ENCODE peak calls at places on chromosomes 13 and 19, in four cellular contexts. G is bronchial epithelial cell, F is pancreas, T is aorta. P is an unnamed sample.

GRCh38 chr19:31656507-31656906 is 307.3 kb upstream of the TSHZ3 start:
- DNase-seq in T (no peak), G (no peak), F (no peak), P (no peak)

GRCh38 chr13:74191036-74191809 is 57.0 kb upstream of the KLF12 start:
- DNase-seq in T (no peak), G (peak; percentile 14), F (no peak), P (no peak)

GRCh38 chr13:70235565-70235964 is 127.3 kb upstream of the KLHL1 start:
- DNase-seq in G (no peak), F (no peak), T (no peak), P (no peak)

GRCh38 chr13:99432637-99433542 is 68.4 kb upstream of the TM9SF2 start:
- DNase-seq in T (peak; percentile 89), F (no peak), G (peak; percentile 50), P (no peak)

GRCh38 chr13:25489238-25489637 is 117.5 kb downstream of the ATP8A2 start:
- DNase-seq in G (no peak), F (no peak), T (no peak), P (no peak)

GRCh38 chr13:62302341-62302740 is 886.7 kb upstream of the PCDH20 start:
- DNase-seq in T (no peak), F (no peak), G (peak; percentile 17), P (no peak)

GRCh38 chr13:75935805-75936204 is 299.7 kb downstream of the LMO7 start:
- DNase-seq in F (no peak), G (no peak), T (no peak), P (no peak)

GRCh38 chr13:77836423-77836822 is 82.2 kb downstream of the EDNRB start:
- DNase-seq in G (no peak), T (no peak), F (no peak), P (no peak)

GRCh38 chr13:107753748-107754147 is 461.6 kb downstream of the LIG4 start:
- DNase-seq in G (no peak), T (no peak), F (no peak), P (no peak)

GRCh38 chr13:113053801-113054604 is 51.6 kb upstream of the F7 start:
- DNase-seq in G (no peak), F (no peak), T (peak; percentile 20), P (no peak)

GRCh38 chr13:46386426-46386995 is 541 bp downstream of the RUBCNL start:
- DNase-seq in G (no peak), T (no peak), F (no peak), P (no peak)

GRCh38 chr13:44815507-44816074 is 173.7 kb downstream of the NUFIP1 start:
- DNase-seq in F (peak; percentile 48), T (peak; percentile 65), G (peak; percentile 96), P (peak; percentile 84)

DNA sequence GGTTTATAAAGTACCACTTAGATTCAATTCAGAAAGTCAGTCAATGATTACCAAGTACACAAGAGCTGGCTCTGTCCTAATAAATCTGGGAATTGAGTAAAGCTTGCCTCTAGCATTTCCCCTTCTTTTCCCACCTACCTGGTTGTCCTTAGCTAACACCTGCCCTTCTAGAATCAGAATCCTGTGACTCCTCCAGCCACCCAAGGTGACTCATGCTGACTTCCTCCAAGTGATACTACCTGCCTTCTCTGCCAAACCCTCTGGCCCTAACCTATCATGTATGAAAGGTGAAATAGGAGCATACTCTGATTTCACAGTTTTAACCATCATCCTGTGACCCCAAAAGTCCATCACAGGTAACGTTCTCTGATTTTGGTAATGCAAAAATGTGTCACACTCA is 151.2 kb downstream of the DIAPH3 start:
- DNase-seq in G (peak; percentile 87), F (peak; percentile 50), T (no peak), P (no peak)
- H3K4me3 ChIP-seq in G (no peak overlapping the region), F (no peak overlapping the region), T (no peak overlapping the region), P (no peak overlapping the region)

GRCh38 chr19:37243206-37243632 is 25.2 kb downstream of the ZNF383 start:
- DNase-seq in F (no peak), G (no peak), T (no peak), P (no peak)
- H3K36me3 ChIP-seq in F (peaks cover 43% of the 10 kb centered on the region), G (peaks cover 13% of the 10 kb centered on the region), T (peaks cover 19% of the 10 kb centered on the region), P (peaks cover 66% of the 10 kb centered on the region)

DNA sequence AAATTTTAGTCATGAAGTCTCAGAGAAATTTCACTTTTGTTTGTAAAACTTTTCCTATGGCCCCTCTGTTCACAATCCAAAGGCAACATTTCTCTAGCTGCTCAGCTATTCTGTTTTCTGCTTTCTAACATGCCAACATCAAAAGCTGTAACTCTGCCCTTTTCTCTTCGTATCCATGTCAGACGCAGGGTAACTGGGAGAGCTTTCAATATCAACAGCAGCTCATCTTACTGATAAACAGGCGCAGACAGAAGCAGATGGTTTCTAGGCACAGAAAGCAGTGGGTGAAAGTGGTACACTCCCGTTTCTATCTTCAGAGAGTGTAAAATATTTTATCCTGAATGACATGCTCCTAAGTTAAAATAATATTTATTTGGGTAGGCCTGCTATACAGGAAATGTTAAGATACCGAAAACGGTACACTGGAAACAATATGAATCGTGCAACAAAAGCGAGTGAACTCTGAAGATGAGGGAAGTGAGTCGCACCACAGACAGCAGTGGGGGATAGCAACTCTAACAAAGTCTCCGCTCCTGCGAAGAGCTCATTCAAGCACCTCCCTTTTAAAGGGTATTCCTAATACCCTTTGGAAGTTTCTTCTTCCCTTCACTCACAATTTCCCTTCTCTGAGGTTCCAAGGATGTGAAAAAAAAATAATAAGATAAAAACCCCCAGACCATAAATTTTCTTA is 798.3 kb downstream of the GPC5 start:
- DNase-seq in T (no peak), G (no peak), F (no peak), P (no peak)
- H3K4me3 ChIP-seq in T (no peak overlapping the region), G (no peak overlapping the region), F (no peak overlapping the region), P (peak overlapping the region; percentile 10)

DNA sequence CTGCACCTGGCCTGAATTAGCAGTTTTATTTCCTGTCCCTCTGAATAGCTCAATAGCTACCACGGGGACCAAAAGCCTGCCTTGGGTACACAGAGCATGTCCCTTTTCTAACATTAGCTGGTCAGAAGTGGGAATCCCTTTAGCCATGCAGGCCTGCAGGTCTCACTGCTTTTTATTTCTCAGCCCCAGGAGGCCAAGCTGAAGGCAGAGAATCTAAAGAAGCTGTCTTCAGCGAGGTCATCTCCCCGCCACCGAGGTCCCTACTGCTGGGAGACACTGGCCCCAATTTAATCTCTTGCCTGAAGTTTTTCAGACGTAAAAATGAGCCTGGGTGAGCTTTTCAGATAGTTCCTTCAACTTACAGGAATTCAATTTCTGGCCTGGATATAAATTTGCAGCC is 40.7 kb downstream of the PIN1 start:
- DNase-seq in G (no peak), T (no peak), F (no peak), P (no peak)
- H3K36me3 ChIP-seq in G (no peaks in the 10 kb centered on the region), T (no peaks in the 10 kb centered on the region), F (no peaks in the 10 kb centered on the region), P (no peaks in the 10 kb centered on the region)

GRCh38 chr19:52069653-52070052 is 21.0 kb upstream of the ZNF432 start:
- DNase-seq in T (no peak), F (no peak), G (no peak), P (no peak)
- H3K4me3 ChIP-seq in T (no peak overlapping the region), F (no peak overlapping the region), G (no peak overlapping the region), P (no peak overlapping the region)

DNA sequence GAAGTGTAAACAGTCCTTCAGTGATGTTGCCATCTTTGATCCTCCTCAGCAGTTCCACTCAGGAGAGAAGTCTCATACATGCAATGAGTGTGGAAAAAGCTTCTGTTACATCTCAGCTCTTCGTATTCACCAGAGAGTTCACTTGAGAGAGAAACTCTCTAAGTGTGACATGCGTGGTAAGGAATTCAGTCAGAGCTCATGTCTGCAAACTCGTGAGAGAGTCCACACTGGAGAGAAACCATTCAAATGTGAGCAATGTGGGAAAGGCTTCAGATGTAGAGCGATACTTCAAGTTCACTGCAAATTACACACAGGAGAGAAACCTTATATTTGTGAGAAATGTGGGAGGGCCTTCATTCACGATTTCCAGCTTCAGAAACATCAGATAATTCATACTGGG is 7.7 kb downstream of the ZNF230 start:
- DNase-seq in G (no peak), T (no peak), F (no peak), P (no peak)
- H3K36me3 ChIP-seq in G (peaks cover 14% of the 10 kb centered on the region), T (peaks cover 30% of the 10 kb centered on the region), F (peaks cover 25% of the 10 kb centered on the region), P (peaks cover 52% of the 10 kb centered on the region)

DNA sequence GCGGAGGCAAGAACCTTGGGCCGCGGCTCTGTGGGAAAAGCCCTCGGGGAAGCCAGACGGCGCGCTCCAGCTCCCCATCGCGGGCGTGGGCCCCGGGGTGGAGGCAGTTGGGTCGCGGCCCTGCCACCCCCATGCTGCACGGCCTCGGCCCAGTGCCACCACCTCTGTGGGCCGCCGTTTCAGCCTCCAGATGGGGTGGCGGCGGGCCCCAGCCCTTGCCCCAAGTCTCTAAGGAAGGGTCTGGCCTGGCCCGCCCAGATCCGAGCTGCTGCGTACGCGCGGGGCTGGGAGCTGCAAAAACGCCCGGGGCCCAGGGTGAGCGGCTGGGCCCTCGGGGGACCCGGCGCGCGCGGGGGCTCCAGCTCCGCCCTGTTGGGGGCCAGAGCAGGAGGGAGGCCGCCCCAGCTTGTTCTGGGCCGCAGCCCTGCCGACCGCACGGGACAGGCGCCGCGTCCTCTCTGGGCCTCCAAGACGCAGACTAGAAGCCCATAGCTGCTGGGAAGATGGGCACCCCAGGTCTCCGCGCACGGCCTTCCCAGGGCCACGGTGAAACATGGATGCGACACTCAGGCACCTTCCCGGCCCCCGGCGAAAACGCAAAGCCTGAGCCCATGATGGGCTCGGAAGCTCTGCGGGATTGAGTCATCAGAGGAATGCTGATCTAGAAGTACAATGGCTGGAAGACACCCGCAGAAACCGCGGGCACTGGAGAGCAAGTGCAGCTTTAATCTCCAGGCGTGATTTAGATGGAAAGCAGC is 110.1 kb downstream of the KCTD15 start:
- DNase-seq in F (peak; percentile 43), T (no peak), G (peak; percentile 54), P (no peak)
- H3K4me3 ChIP-seq in F (peak overlapping the region; percentile 50), T (no peak overlapping the region), G (peak overlapping the region; percentile 48), P (no peak overlapping the region)

DNA sequence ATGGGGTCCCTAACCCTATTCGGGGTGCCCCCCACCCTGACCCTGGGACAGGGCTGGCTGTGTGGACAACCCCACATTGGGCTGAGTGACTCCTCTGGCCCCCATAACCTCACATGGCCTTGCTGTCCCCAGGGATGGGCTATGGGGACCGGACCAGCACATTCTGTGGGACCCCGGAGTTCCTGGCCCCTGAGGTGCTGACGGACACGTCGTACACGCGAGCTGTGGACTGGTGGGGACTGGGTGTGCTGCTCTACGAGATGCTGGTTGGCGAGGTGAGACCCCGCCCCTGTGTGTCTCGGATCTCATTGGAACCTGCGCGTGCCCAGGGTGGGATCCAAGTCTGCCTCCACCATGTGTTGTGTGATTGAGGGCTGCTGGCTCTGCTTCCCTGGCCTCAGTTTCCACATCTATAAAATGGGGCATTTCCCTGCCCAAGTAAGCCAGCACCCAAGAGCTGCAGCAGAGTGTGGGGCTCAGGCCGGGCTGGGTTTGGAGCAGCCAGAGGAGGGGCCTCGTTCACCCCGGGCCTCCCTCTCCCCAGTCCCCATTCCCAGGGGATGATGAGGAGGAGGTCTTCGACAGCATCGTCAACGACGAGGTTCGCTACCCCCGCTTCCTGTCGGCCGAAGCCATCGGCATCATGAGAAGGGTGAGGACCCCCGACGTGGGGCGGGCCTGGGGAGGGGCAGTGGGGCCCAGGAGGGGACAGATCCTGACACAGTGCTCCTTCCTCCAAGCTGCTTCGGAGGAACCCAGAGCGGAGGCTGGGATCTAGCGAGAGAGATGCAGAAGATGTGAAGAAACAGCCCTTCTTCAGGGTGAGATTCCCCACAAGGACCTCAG is 4.9 kb downstream of the PTGER1 start:
- DNase-seq in T (no peak), F (no peak), G (no peak), P (no peak)
- H3K36me3 ChIP-seq in T (peaks cover 5% of the 10 kb centered on the region), F (no peaks in the 10 kb centered on the region), G (no peaks in the 10 kb centered on the region), P (peaks cover 42% of the 10 kb centered on the region)

DNA sequence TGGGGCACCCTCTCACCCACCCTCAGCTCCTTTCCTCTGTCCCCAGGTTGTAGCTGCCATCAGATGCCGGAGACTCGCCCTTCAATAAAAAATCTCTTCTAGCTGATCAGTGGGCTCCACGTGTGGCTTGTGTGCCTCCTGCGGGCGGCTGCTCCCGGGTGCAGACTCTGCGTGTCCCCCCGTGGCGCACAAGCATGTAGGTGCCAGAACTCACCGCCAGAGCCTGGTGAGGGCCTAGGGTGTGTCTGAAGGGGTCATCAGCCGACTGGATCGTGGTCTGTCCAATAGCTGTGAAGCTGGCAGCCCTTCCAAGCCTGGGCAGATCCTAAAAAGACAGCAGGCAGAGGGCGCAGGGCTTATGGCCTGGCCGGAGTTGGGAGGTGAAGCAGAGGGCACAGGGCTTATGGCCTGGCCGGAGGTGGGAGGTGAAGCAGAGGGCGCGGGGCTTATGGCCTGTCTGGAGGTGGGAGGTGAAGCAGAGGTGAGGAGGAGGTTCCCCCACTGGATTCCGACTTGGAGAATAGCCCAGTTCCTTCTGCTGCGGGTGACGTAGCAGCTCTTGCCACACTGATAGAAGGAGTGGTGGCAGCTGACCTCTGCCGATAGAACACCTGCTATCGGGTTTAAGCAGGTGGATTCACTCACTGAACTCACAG is 11.7 kb downstream of the NOP53 start:
- DNase-seq in F (peak; percentile 72), T (no peak), G (no peak), P (no peak)
- H3K4me3 ChIP-seq in F (no peak overlapping the region), T (no peak overlapping the region), G (no peak overlapping the region), P (no peak overlapping the region)